ENCODE peak calls at places on chromosomes 1 and 21, in six cellular contexts. M is stimulated activated CD4-positive, alpha-beta T cell treated with anti-CD3 and anti-CD28 coated beads, Interleukin-12 subunit alpha, Interleukin-12 subunit beta, amount 100 ng/mL, for 4 hours; H is NCI-H1694 treated with DMSO at 0.1 percent for 48 hours; K is anterior cingulate cortex; O is endothelial cell; T is GM12891. N is an unnamed sample.

GRCh38 chr1:181768216-181768929 is 285.1 kb downstream of the CACNA1E start:
- DNase-seq in M (no peak), H (no peak), K (no peak), O (no peak), T (no peak), N (no peak)

GRCh38 chr1:7648761-7649384 is 122.2 kb upstream of the VAMP3 start:
- DNase-seq in M (no peak), H (no peak), K (no peak), O (no peak), T (no peak), N (no peak)

GRCh38 chr1:192445243-192445642 is 128.5 kb downstream of the RGS21 start:
- DNase-seq in M (no peak), H (no peak), K (no peak), O (no peak), T (no peak), N (no peak)

GRCh38 chr1:107357381-107357780 is 216.5 kb downstream of the NTNG1 start:
- DNase-seq in M (no peak), H (no peak), K (no peak), O (no peak), T (no peak), N (no peak)

GRCh38 chr1:47534040-47534328 is 96.1 kb downstream of the FOXD2 start:
- DNase-seq in M (no peak), H (no peak), K (no peak), O (no peak), T (no peak), N (no peak)

GRCh38 chr1:90989990-90990389 is 31.8 kb downstream of the ZNF644 start:
- DNase-seq in M (no peak), H (no peak), K (no peak), O (no peak), T (no peak), N (no peak)

GRCh38 chr1:93324486-93325464 is 20.9 kb upstream of the DR1 start:
- DNase-seq in M (no peak), H (no peak), K (no peak), O (no peak), T (no peak), N (no peak)

GRCh38 chr1:111733996-111734369 is 5.2 kb downstream of the INKA2 start:
- DNase-seq in M (no peak), H (no peak), K (no peak), O (no peak), T (no peak), N (no peak)

GRCh38 chr1:1213919-1214599 is at the start of gene TNFRSF4:
- DNase-seq in M (peak), H (no peak), K (no peak), O (no peak), T (no peak), N (no peak)

GRCh38 chr1:212721388-212722247 is 22.0 kb upstream of the BATF3 start:
- DNase-seq in M (no peak), H (no peak), K (no peak), O (no peak), T (no peak), N (peak)

GRCh38 chr1:168907053-168907452 is 178.0 kb upstream of the DPT start:
- DNase-seq in M (no peak), H (no peak), K (no peak), O (no peak), T (no peak), N (no peak)

GRCh38 chr1:47995306-47996050 is 1.7 kb downstream of the TRABD2B start:
- DNase-seq in M (no peak), H (no peak), K (no peak), O (no peak), T (no peak), N (peak)

GRCh38 chr1:2143814-2144500 is 50.6 kb downstream of the FAAP20 start:
- DNase-seq in M (no peak), H (no peak), K (no peak), O (no peak), T (no peak), N (no peak)

GRCh38 chr1:52836035-52836434 is 6.5 kb upstream of the ZYG11A start:
- DNase-seq in M (no peak), H (no peak), K (no peak), O (no peak), T (no peak), N (no peak)

GRCh38 chr21:41258617-41259016 is 58.0 kb upstream of the FAM3B start:
- DNase-seq in M (no peak), H (no peak), K (no peak), O (no peak), T (no peak), N (no peak)

GRCh38 chr21:45971487-45972352 is 9.8 kb upstream of the COL6A1 start:
- DNase-seq in M (no peak), H (no peak), K (no peak), O (no peak), T (no peak), N (peak)

GRCh38 chr1:64624446-64624766 is 120.5 kb upstream of the RAVER2 start:
- DNase-seq in M (no peak), H (peak), K (no peak), O (no peak), T (no peak), N (no peak)

GRCh38 chr1:72283204-72284083 is 1.1 kb upstream of the NEGR1 start:
- DNase-seq in M (no peak), H (peak), K (peak), O (peak), T (no peak), N (no peak)

GRCh38 chr1:65524931-65525296 is 104.4 kb downstream of the LEPR start:
- DNase-seq in M (no peak), H (peak), K (no peak), O (no peak), T (no peak), N (no peak)

GRCh38 chr1:19804786-19805390 is 5.2 kb upstream of the TMCO4 start:
- DNase-seq in M (no peak), H (no peak), K (no peak), O (no peak), T (no peak), N (no peak)

GRCh38 chr1:7462627-7463026 is 308.5 kb upstream of the VAMP3 start:
- DNase-seq in M (no peak), H (no peak), K (no peak), O (no peak), T (no peak), N (no peak)

N was measured in HuH-7.5.